ENCODE peak calls at places on chromosomes 6 and 20, in five cellular contexts. G, A, K, J and M are unnamed samples.

GRCh38 chr6:35583893-35584688 is 71.4 kb upstream of the TULP1 start:
- DNase-seq in G (no peak), A (peak; percentile 87), K (peak; percentile 72), J (peak; percentile 73), M (peak; percentile 71)

GRCh38 chr20:37574199-37574890 is 46.7 kb upstream of the BLCAP start:
- DNase-seq in G (no peak), A (no peak), K (no peak), J (no peak), M (no peak)

GRCh38 chr6:125944434-125944816 is 12.1 kb upstream of the HINT3 start:
- DNase-seq in G (no peak), A (peak; percentile 76), K (peak; percentile 86), J (no peak), M (no peak)

GRCh38 chr6:75326557-75327258 is 42.1 kb upstream of the TMEM30A start:
- DNase-seq in G (peak; percentile 5), A (no peak), K (no peak), J (no peak), M (no peak)

GRCh38 chr6:127300411-127300810 is 33.7 kb downstream of the RNF146 start:
- DNase-seq in G (no peak), A (no peak), K (no peak), J (no peak), M (no peak)

GRCh38 chr6:147699637-147700036 is 191.1 kb downstream of the SAMD5 start:
- DNase-seq in G (peak; percentile 6), A (no peak), K (no peak), J (no peak), M (no peak)

GRCh38 chr6:108568101-108568500 is 7.4 kb downstream of the FOXO3 start:
- DNase-seq in G (no peak), A (no peak), K (no peak), J (no peak), M (peak; percentile 60)

GRCh38 chr20:37095108-37095608 is 639 bp downstream of the RBL1 start:
- DNase-seq in G (no peak), A (no peak), K (no peak), J (peak; percentile 69), M (peak; percentile 29)

GRCh38 chr6:78701407-78701806 is 165.9 kb upstream of the IRAK1BP1 start:
- DNase-seq in G (no peak), A (no peak), K (no peak), J (no peak), M (no peak)

GRCh38 chr6:110173506-110174132 is 5.9 kb downstream of the WASF1 start:
- DNase-seq in G (no peak), A (no peak), K (no peak), J (no peak), M (no peak)

GRCh38 chr6:53956068-53956711 is 155.1 kb upstream of the MLIP start:
- DNase-seq in G (peak; percentile 56), A (peak; percentile 26), K (peak; percentile 72), J (peak; percentile 73), M (peak; percentile 51)

GRCh38 chr6:7636151-7636550 is 46.2 kb downstream of the SNRNP48 start:
- DNase-seq in G (no peak), A (no peak), K (no peak), J (no peak), M (no peak)

GRCh38 chr6:109411034-109411433 is 28.8 kb upstream of the CD164 start:
- DNase-seq in G (no peak), A (no peak), K (no peak), J (no peak), M (no peak)

GRCh38 chr20:42553374-42553773 is 636.3 kb downstream of the PTPRT start:
- DNase-seq in G (no peak), A (no peak), K (no peak), J (no peak), M (no peak)

GRCh38 chr20:50609438-50609989 is 81.8 kb downstream of the RIPOR3 start:
- DNase-seq in G (no peak), A (no peak), K (no peak), J (no peak), M (no peak)

GRCh38 chr6:97059473-97059872 is 134.9 kb downstream of the KLHL32 start:
- DNase-seq in G (peak; percentile 26), A (no peak), K (no peak), J (no peak), M (peak; percentile 31)

GRCh38 chr6:122315842-122316241 is 83.6 kb upstream of the HSF2 start:
- DNase-seq in G (no peak), A (no peak), K (no peak), J (no peak), M (no peak)

GRCh38 chr20:50655325-50655880 is 35.9 kb downstream of the RIPOR3 start:
- DNase-seq in G (no peak), A (peak; percentile 93), K (peak; percentile 62), J (no peak), M (no peak)

GRCh38 chr6:66740346-66740745 is 1033.3 kb upstream of the EYS start:
- DNase-seq in G (no peak), A (no peak), K (no peak), J (no peak), M (no peak)

DNA sequence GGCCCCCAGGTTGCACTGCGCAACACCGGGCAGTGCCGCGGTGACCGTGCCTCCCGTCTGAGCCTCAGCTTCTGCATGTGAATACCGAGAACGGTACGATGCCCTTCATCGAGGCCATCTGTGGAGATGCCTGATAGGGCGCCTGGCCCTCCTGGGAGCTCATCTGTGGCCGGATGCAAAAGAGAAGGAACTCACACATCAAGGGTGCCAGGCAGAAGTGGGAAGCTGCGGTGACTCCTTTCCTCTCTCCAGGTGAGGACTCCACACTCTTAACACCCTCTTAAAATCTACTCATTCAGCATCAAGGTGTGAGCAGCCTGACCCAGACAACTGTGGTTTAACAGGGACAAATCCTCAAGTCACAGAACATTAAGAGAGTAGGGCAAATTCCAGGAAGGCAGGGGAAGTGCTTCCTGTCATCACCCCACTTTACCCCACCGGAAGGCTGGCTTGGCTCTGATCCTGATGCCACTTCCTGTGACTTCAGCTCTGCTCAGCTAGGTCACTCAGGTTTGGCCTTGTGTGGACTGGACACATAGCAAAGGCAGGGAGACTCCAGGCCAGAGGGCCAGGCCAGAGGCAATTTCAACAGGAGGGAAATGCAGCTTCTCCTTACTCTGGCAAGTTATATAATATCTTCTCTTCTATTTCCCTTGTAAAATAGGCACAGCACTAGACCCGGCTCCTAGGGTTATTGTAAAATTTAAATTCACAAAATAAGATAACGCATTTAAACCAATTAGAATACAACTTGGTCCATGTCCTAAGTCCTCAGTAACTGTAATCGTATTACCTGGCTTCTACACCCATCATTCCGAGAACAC is 69.4 kb downstream of the CPNE5 start:
- DNase-seq in G (no peak), A (no peak), K (no peak), J (peak; percentile 94), M (peak; percentile 78)
- H3K4me3 ChIP-seq in G (no peak overlapping the region), A (no peak overlapping the region), K (no peak overlapping the region), J (no peak overlapping the region), M (peak overlapping the region; percentile 16)

GRCh38 chr20:63533871-63534393 is 3.2 kb downstream of the PTK6 start:
- DNase-seq in G (no peak), A (no peak), K (peak; percentile 50), J (no peak), M (no peak)
- H3K4me3 ChIP-seq in G (no peak overlapping the region), A (no peak overlapping the region), K (no peak overlapping the region), J (no peak overlapping the region), M (no peak overlapping the region)

GRCh38 chr6:116426551-116426950 is 34.6 kb upstream of the CALHM6 start:
- DNase-seq in G (no peak), A (no peak), K (no peak), J (no peak), M (no peak)

GRCh38 chr6:116424001-116424400 is 37.2 kb upstream of the CALHM6 start:
- DNase-seq in G (no peak), A (no peak), K (no peak), J (no peak), M (no peak)

GRCh38 chr6:116420341-116420740 is 40.8 kb upstream of the CALHM6 start:
- DNase-seq in G (no peak), A (no peak), K (no peak), J (no peak), M (no peak)

GRCh38 chr6:116419069-116419468 is 42.1 kb upstream of the CALHM6 start:
- DNase-seq in G (no peak), A (no peak), K (no peak), J (no peak), M (no peak)

GRCh38 chr6:116422238-116422637 is 38.9 kb upstream of the CALHM6 start:
- DNase-seq in G (no peak), A (no peak), K (no peak), J (no peak), M (no peak)
- H3K4me3 ChIP-seq in G (no peak overlapping the region), A (no peak overlapping the region), K (no peak overlapping the region), J (no peak overlapping the region), M (no peak overlapping the region)

DNA sequence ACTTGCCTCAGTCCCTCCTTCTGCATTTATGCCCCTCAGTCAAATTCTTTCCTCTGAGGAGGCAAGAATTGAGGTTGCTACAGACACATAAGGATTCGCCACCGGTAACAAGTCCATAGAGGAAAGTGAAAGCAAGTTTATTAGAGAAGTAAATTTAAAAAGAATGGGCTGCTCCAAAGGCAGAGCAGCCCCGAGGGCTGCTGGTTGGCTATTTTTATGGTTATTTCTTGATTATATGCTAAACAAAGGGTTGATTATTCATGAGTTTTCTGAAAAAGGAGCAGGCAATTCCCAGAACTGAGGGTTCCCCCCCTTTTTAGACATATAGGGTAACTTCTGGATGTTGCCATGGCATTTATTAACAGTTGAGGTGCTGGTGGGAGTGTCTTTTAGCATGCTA is 44.9 kb upstream of the RNGTT start:
- DNase-seq in G (no peak), A (no peak), K (no peak), J (no peak), M (no peak)
- H3K4me3 ChIP-seq in G (no peak overlapping the region), A (no peak overlapping the region), K (no peak overlapping the region), J (no peak overlapping the region), M (no peak overlapping the region)

DNA sequence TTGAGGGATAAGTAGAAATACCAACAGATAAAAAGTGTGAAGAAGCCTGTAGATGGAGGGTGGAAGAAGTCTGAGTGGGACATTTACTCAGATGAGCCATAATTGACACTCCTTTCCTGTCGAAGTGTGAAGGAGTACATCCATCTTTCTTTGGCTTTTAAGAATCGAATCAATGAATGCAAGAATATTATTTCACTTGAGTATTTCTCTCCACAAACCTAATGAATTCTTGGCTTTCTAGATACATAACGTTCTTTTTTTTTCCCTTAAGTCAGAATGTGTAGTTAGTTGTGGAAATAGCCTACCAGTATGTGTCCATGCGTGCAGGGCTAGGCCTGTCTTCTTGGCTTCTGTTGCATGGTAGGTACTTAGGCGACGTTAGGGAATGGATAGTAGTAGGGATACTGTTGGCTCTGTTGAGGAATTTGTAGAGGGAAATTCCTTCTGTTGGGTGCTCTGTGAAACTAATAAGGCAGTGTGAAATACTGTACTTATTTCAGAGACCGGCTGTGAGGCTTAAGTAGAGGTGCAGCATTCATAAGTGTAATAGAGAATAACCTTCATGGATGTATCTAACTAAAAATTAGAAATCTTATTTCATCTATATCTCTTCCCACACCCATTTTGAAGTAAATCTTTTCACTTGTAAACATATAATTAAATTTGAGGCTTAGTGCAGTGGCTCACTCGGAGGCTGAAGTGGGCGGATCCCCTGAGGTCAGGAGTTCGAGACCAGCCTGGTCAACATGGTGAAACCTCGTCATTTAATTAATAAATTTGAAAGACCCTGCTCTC is 1.5 kb downstream of the RPS18 start:
- DNase-seq in G (no peak), A (no peak), K (no peak), J (no peak), M (no peak)
- H3K4me3 ChIP-seq in G (peak overlapping the region; percentile 87), A (no peak overlapping the region), K (no peak overlapping the region), J (peak overlapping the region; percentile 61), M (peak overlapping the region; percentile 81)